ENCODE peak calls at places on chromosomes 1 and 21, in eight cellular contexts. P is PC-9, Z is lower lobe of right lung, N is H7, E is GM23338, F is retinal pigment epithelial cell, G is Peyer's patch, X is astrocyte of the spinal cord. Y is an unnamed sample.
A peak's percentile ranks its signal among the peaks of the same experiment; 100 is the strongest.

GRCh38 chr21:30984897-30985296 is 53.4 kb downstream of the KRTAP19-8 start:
- DNase-seq in P (no peak), G (no peak), X (no peak), N (no peak), Z (no peak), E (no peak), F (no peak), Y (no peak)

GRCh38 chr1:7389201-7389785 is 381.8 kb upstream of the VAMP3 start:
- DNase-seq in F (no peak), E (no peak), G (no peak), Z (no peak), P (no peak), N (no peak), X (peak; percentile 42), Y (no peak)

GRCh38 chr1:29754608-29755375 is 518.5 kb downstream of the PTPRU start:
- DNase-seq in Z (no peak), G (no peak), N (peak; percentile 5), P (no peak), F (no peak), X (no peak), E (no peak), Y (no peak)

GRCh38 chr21:28884481-28884880 is 108.2 kb downstream of the LTN1 start:
- DNase-seq in G (no peak), X (no peak), P (no peak), Z (no peak), N (no peak), E (peak; percentile 19), F (no peak), Y (no peak)

GRCh38 chr21:35178098-35178497 is 129.0 kb upstream of the RUNX1 start:
- DNase-seq in E (no peak), X (no peak), F (no peak), P (no peak), Z (no peak), N (no peak), G (no peak), Y (no peak)

GRCh38 chr1:5765997-5766913 is 226.0 kb downstream of the NPHP4 start:
- DNase-seq in N (peak; percentile 63), P (no peak), X (no peak), Z (no peak), G (no peak), E (no peak), F (no peak), Y (no peak)

GRCh38 chr21:46397993-46398392 is 60.7 kb upstream of the DIP2A start:
- DNase-seq in P (no peak), E (no peak), Z (no peak), G (no peak), X (no peak), N (peak; percentile 46), F (no peak), Y (no peak)

GRCh38 chr1:40839943-40840335 is 22.2 kb downstream of the CITED4 start:
- DNase-seq in Z (no peak), F (no peak), X (no peak), G (no peak), P (no peak), N (no peak), E (no peak), Y (no peak)

GRCh38 chr21:15894596-15894995 is 164.8 kb downstream of the USP25 start:
- DNase-seq in G (no peak), E (no peak), X (peak; percentile 62), F (no peak), P (no peak), N (no peak), Z (no peak), Y (no peak)

GRCh38 chr1:205610036-205610435 is 21.8 kb downstream of the ELK4 start:
- DNase-seq in Z (no peak), P (no peak), F (peak; percentile 62), X (peak; percentile 59), N (peak; percentile 45), G (no peak), E (peak; percentile 24), Y (no peak)

GRCh38 chr1:226123591-226124471 is 61.3 kb downstream of the H3-3A start:
- DNase-seq in X (no peak), G (no peak), P (peak; percentile 87), F (no peak), N (peak; percentile 53), Z (no peak), E (no peak), Y (peak; percentile 66)

GRCh38 chr1:31666290-31666963 is 21.8 kb upstream of the PEF1 start:
- DNase-seq in G (no peak), N (peak; percentile 59), Z (no peak), X (peak; percentile 19), F (peak; percentile 62), P (peak; percentile 55), E (no peak), Y (peak; percentile 81)

GRCh38 chr1:229848762-229849677 is 218.0 kb upstream of the GALNT2 start:
- DNase-seq in P (no peak), F (peak; percentile 13), Z (no peak), G (no peak), E (peak; percentile 73), N (peak; percentile 67), X (no peak), Y (no peak)

GRCh38 chr1:166906647-166907046 is 30.6 kb upstream of the TADA1 start:
- DNase-seq in Z (no peak), G (no peak), X (no peak), E (no peak), N (no peak), F (no peak), P (peak; percentile 48), Y (no peak)

GRCh38 chr1:89942014-89942413 is 52.9 kb upstream of the ZNF326 start:
- DNase-seq in E (no peak), F (no peak), G (no peak), Z (no peak), X (no peak), P (no peak), N (no peak), Y (no peak)

GRCh38 chr1:198933506-198933905 is 294.7 kb downstream of the PTPRC start:
- DNase-seq in Z (no peak), N (no peak), E (no peak), F (no peak), X (peak; percentile 36), G (no peak), P (no peak), Y (no peak)

GRCh38 chr1:198932351-198932991 is 293.6 kb downstream of the PTPRC start:
- DNase-seq in F (no peak), X (peak; percentile 47), P (peak; percentile 52), N (no peak), Z (no peak), G (no peak), E (peak; percentile 14), Y (no peak)

GRCh38 chr1:198934901-198935301 is 296.1 kb downstream of the PTPRC start:
- DNase-seq in Z (no peak), N (no peak), E (no peak), G (peak; percentile 34), F (no peak), P (peak; percentile 37), X (no peak), Y (no peak)

GRCh38 chr1:198935371-198935921 is 296.6 kb downstream of the PTPRC start:
- DNase-seq in E (peak; percentile 16), G (peak; percentile 66), P (peak; percentile 88), X (peak; percentile 97), Z (peak; percentile 76), F (peak; percentile 97), N (no peak), Y (peak; percentile 65)

GRCh38 chr1:198934414-198934813 is 295.6 kb downstream of the PTPRC start:
- DNase-seq in E (no peak), G (no peak), F (no peak), Z (no peak), N (no peak), P (no peak), X (no peak), Y (no peak)
- H3K4me3 ChIP-seq in E (no peak overlapping the region), G (no peak overlapping the region), F (peak overlapping the region; percentile 63), Z (peak overlapping the region; percentile 57), N (no peak overlapping the region), P (peak overlapping the region; percentile 50), X (peak overlapping the region; percentile 70), Y (no peak overlapping the region)

GRCh38 chr1:3716351-3716750 is 35.9 kb upstream of the CCDC27 start:
- DNase-seq in G (no peak), P (no peak), Z (no peak), X (no peak), E (no peak), F (no peak), N (no peak), Y (no peak)
- H3K4me3 ChIP-seq in G (no peak overlapping the region), P (no peak overlapping the region), Z (no peak overlapping the region), X (no peak overlapping the region), E (no peak overlapping the region), F (no peak overlapping the region), N (no peak overlapping the region), Y (no peak overlapping the region)

DNA sequence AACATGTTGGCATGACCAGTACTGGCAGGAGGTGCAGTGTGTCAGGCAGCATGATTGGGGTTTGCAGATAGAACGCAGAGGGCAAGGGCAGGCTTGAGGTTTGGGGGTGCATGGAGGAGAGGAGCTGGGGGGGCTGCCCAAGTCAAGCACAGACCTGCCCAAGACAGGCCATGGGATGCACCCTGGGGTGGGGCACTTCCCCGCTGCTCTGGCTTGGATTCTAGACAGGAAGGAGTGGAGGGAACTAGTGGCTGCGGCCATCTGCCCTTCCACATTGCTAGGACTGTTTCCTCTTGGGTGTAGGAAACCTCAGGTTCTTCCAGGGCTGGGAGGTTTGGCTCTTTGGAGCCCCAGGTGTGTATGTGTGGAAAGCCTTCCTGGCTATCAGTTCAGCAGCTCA is 3.0 kb downstream of the PDXK start:
- DNase-seq in Z (no peak), E (no peak), X (no peak), P (no peak), F (no peak), N (no peak), G (no peak), Y (no peak)
- H3K4me3 ChIP-seq in Z (peak overlapping the region; percentile 98), E (no peak overlapping the region), X (no peak overlapping the region), P (peak overlapping the region; percentile 71), F (peak overlapping the region; percentile 94), N (no peak overlapping the region), G (no peak overlapping the region), Y (no peak overlapping the region)

GRCh38 chr1:77970192-77970591 is 8.7 kb downstream of the FUBP1 start:
- DNase-seq in P (no peak), X (no peak), G (no peak), Z (no peak), E (no peak), F (no peak), N (no peak), Y (no peak)
- H3K4me3 ChIP-seq in P (no peak overlapping the region), X (no peak overlapping the region), G (no peak overlapping the region), Z (no peak overlapping the region), E (no peak overlapping the region), F (no peak overlapping the region), N (no peak overlapping the region), Y (no peak overlapping the region)

Y was measured in transverse colon.